ENCODE peak calls at places on chromosomes 13 and 19, in eight cellular contexts. One of them, this sample, is unnamed.

GRCh38 chr19:15875075-15875474 is 22.8 kb downstream of the CYP4F2 start:
- DNase-seq in tibial artery: no peak
- DNase-seq in RWPE2: no peak
- DNase-seq in cardiac muscle cell: no peak
- DNase-seq in astrocyte of the spinal cord: no peak
- DNase-seq in IMR-90: no peak
- DNase-seq in transverse colon: no peak
- DNase-seq in GM06990: no peak
- DNase-seq in this sample: no peak

GRCh38 chr19:33256266-33256665 is 30.6 kb upstream of the SLC7A10 start:
- DNase-seq in transverse colon: no peak
- DNase-seq in tibial artery: no peak
- DNase-seq in RWPE2: no peak
- DNase-seq in cardiac muscle cell: no peak
- DNase-seq in GM06990: no peak
- DNase-seq in astrocyte of the spinal cord: no peak
- DNase-seq in IMR-90: no peak
- DNase-seq in this sample: no peak

GRCh38 chr13:44309771-44310767 is 63.6 kb upstream of the SERP2 start:
- DNase-seq in IMR-90: no peak
- DNase-seq in cardiac muscle cell: no peak
- DNase-seq in RWPE2: no peak
- DNase-seq in tibial artery: no peak
- DNase-seq in astrocyte of the spinal cord: no peak
- DNase-seq in GM06990: no peak
- DNase-seq in transverse colon: peak
- DNase-seq in this sample: peak

GRCh38 chr13:97241761-97242160 is 19.6 kb downstream of the MBNL2 start:
- DNase-seq in transverse colon: no peak
- DNase-seq in astrocyte of the spinal cord: no peak
- DNase-seq in GM06990: no peak
- DNase-seq in RWPE2: no peak
- DNase-seq in cardiac muscle cell: no peak
- DNase-seq in IMR-90: no peak
- DNase-seq in tibial artery: no peak
- DNase-seq in this sample: no peak

GRCh38 chr19:10551698-10552301 is 8.1 kb downstream of the ATG4D start:
- DNase-seq in RWPE2: no peak
- DNase-seq in cardiac muscle cell: peak
- DNase-seq in IMR-90: no peak
- DNase-seq in GM06990: no peak
- DNase-seq in astrocyte of the spinal cord: no peak
- DNase-seq in tibial artery: no peak
- DNase-seq in transverse colon: peak
- DNase-seq in this sample: peak

GRCh38 chr19:44005968-44006367 is 3.2 kb downstream of the ZNF230 start:
- DNase-seq in GM06990: no peak
- DNase-seq in transverse colon: no peak
- DNase-seq in RWPE2: no peak
- DNase-seq in cardiac muscle cell: peak
- DNase-seq in tibial artery: no peak
- DNase-seq in astrocyte of the spinal cord: no peak
- DNase-seq in IMR-90: peak
- DNase-seq in this sample: peak

GRCh38 chr19:34493038-34493648 is 11.6 kb downstream of the WTIP start:
- DNase-seq in transverse colon: no peak
- DNase-seq in RWPE2: no peak
- DNase-seq in astrocyte of the spinal cord: no peak
- DNase-seq in IMR-90: no peak
- DNase-seq in GM06990: no peak
- DNase-seq in cardiac muscle cell: no peak
- DNase-seq in tibial artery: no peak
- DNase-seq in this sample: no peak

GRCh38 chr13:33927315-33927714 is 109.4 kb downstream of the RFC3 start:
- DNase-seq in RWPE2: no peak
- DNase-seq in astrocyte of the spinal cord: peak
- DNase-seq in IMR-90: peak
- DNase-seq in transverse colon: no peak
- DNase-seq in tibial artery: no peak
- DNase-seq in cardiac muscle cell: peak
- DNase-seq in GM06990: no peak
- DNase-seq in this sample: peak

GRCh38 chr19:33063356-33064116 is 1.2 kb downstream of the RHPN2 start:
- DNase-seq in cardiac muscle cell: peak
- DNase-seq in GM06990: peak
- DNase-seq in tibial artery: no peak
- DNase-seq in astrocyte of the spinal cord: peak
- DNase-seq in transverse colon: peak
- DNase-seq in RWPE2: no peak
- DNase-seq in IMR-90: peak
- DNase-seq in this sample: peak

GRCh38 chr13:37070956-37071355 is 11.5 kb upstream of the SUPT20H start:
- DNase-seq in GM06990: no peak
- DNase-seq in tibial artery: no peak
- DNase-seq in astrocyte of the spinal cord: no peak
- DNase-seq in transverse colon: no peak
- DNase-seq in RWPE2: no peak
- DNase-seq in IMR-90: peak
- DNase-seq in cardiac muscle cell: no peak
- DNase-seq in this sample: no peak

GRCh38 chr19:55285225-55285890 is 1.6 kb downstream of the BRSK1 start:
- DNase-seq in tibial artery: no peak
- DNase-seq in IMR-90: no peak
- DNase-seq in RWPE2: no peak
- DNase-seq in cardiac muscle cell: peak
- DNase-seq in GM06990: no peak
- DNase-seq in astrocyte of the spinal cord: no peak
- DNase-seq in transverse colon: no peak
- DNase-seq in this sample: no peak

GRCh38 chr13:57552441-57552840 is 79.1 kb upstream of the PCDH17 start:
- DNase-seq in cardiac muscle cell: no peak
- DNase-seq in transverse colon: no peak
- DNase-seq in tibial artery: no peak
- DNase-seq in GM06990: no peak
- DNase-seq in astrocyte of the spinal cord: no peak
- DNase-seq in RWPE2: no peak
- DNase-seq in IMR-90: no peak
- DNase-seq in this sample: no peak

GRCh38 chr19:49333426-49334288 is 1.5 kb upstream of the CD37 start:
- DNase-seq in IMR-90: peak
- DNase-seq in tibial artery: peak
- DNase-seq in cardiac muscle cell: peak
- DNase-seq in RWPE2: no peak
- DNase-seq in astrocyte of the spinal cord: no peak
- DNase-seq in GM06990: peak
- DNase-seq in transverse colon: peak
- DNase-seq in this sample: no peak

GRCh38 chr13:29922896-29923295 is 72.5 kb upstream of the UBL3 start:
- DNase-seq in GM06990: no peak
- DNase-seq in IMR-90: peak
- DNase-seq in transverse colon: no peak
- DNase-seq in cardiac muscle cell: peak
- DNase-seq in astrocyte of the spinal cord: peak
- DNase-seq in tibial artery: no peak
- DNase-seq in RWPE2: no peak
- DNase-seq in this sample: peak

GRCh38 chr13:29923554-29924481 is 73.4 kb upstream of the UBL3 start:
- DNase-seq in transverse colon: peak
- DNase-seq in astrocyte of the spinal cord: peak
- DNase-seq in RWPE2: peak
- DNase-seq in tibial artery: peak
- DNase-seq in cardiac muscle cell: peak
- DNase-seq in GM06990: peak
- DNase-seq in IMR-90: peak
- DNase-seq in this sample: peak

GRCh38 chr13:29925457-29925856 is 75.0 kb upstream of the UBL3 start:
- DNase-seq in RWPE2: no peak
- DNase-seq in IMR-90: peak
- DNase-seq in transverse colon: peak
- DNase-seq in GM06990: no peak
- DNase-seq in tibial artery: peak
- DNase-seq in astrocyte of the spinal cord: peak
- DNase-seq in cardiac muscle cell: peak
- DNase-seq in this sample: peak

GRCh38 chr13:29924951-29925350 is 74.5 kb upstream of the UBL3 start:
- DNase-seq in astrocyte of the spinal cord: no peak
- DNase-seq in GM06990: no peak
- DNase-seq in tibial artery: no peak
- DNase-seq in IMR-90: no peak
- DNase-seq in cardiac muscle cell: no peak
- DNase-seq in transverse colon: no peak
- DNase-seq in RWPE2: no peak
- DNase-seq in this sample: peak

DNA sequence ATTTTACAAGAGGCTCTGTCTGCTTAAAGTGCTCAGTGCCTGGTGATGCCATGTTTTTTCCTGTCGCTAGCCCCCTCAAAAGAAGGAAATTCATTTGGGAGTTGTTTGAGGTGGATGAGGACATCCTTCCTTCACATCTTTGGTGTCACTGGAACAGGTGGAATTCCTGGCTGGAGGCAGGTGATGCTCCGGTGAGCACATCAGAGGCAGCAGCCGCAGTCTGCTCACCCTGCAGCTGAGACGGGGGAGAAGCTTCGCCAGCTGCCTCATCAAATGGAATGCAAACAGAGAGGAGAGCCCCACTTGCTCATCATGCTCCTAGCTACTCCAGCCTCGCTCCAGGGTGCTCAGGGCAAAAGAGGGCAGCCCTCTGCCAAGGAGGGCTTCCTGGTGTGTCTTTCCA is 74.1 kb upstream of the UBL3 start:
- DNase-seq in IMR-90: peak
- DNase-seq in astrocyte of the spinal cord: peak
- DNase-seq in transverse colon: no peak
- DNase-seq in cardiac muscle cell: peak
- DNase-seq in GM06990: no peak
- DNase-seq in RWPE2: no peak
- DNase-seq in tibial artery: no peak
- DNase-seq in this sample: peak
- TF ChIP-seq CTCF in IMR-90: no peak
- TF ChIP-seq CTCF in astrocyte of the spinal cord: no peak
- TF ChIP-seq CTCF in transverse colon: no peak
- TF ChIP-seq CTCF in cardiac muscle cell: no peak
- TF ChIP-seq CTCF in GM06990: no peak
- TF ChIP-seq CTCF in RWPE2: peak
- TF ChIP-seq CTCF in tibial artery: no peak
- TF ChIP-seq CTCF in this sample: no peak

GRCh38 chr19:1507192-1507660 is 5.6 kb downstream of the ADAMTSL5 start:
- DNase-seq in cardiac muscle cell: no peak
- DNase-seq in tibial artery: no peak
- DNase-seq in astrocyte of the spinal cord: no peak
- DNase-seq in RWPE2: peak
- DNase-seq in transverse colon: no peak
- DNase-seq in IMR-90: no peak
- DNase-seq in GM06990: no peak
- DNase-seq in this sample: no peak

GRCh38 chr19:1509589-1510441 is 3.0 kb downstream of the ADAMTSL5 start:
- DNase-seq in astrocyte of the spinal cord: no peak
- DNase-seq in transverse colon: no peak
- DNase-seq in cardiac muscle cell: no peak
- DNase-seq in tibial artery: no peak
- DNase-seq in IMR-90: no peak
- DNase-seq in RWPE2: no peak
- DNase-seq in GM06990: no peak
- DNase-seq in this sample: no peak

GRCh38 chr19:1508507-1508856 is 4.3 kb downstream of the ADAMTSL5 start:
- DNase-seq in cardiac muscle cell: no peak
- DNase-seq in GM06990: no peak
- DNase-seq in tibial artery: no peak
- DNase-seq in IMR-90: no peak
- DNase-seq in RWPE2: no peak
- DNase-seq in transverse colon: no peak
- DNase-seq in astrocyte of the spinal cord: no peak
- DNase-seq in this sample: no peak

GRCh38 chr19:1505991-1506881 is 6.6 kb downstream of the ADAMTSL5 start:
- DNase-seq in transverse colon: no peak
- DNase-seq in astrocyte of the spinal cord: no peak
- DNase-seq in tibial artery: no peak
- DNase-seq in IMR-90: no peak
- DNase-seq in cardiac muscle cell: no peak
- DNase-seq in GM06990: no peak
- DNase-seq in RWPE2: no peak
- DNase-seq in this sample: no peak

DNA sequence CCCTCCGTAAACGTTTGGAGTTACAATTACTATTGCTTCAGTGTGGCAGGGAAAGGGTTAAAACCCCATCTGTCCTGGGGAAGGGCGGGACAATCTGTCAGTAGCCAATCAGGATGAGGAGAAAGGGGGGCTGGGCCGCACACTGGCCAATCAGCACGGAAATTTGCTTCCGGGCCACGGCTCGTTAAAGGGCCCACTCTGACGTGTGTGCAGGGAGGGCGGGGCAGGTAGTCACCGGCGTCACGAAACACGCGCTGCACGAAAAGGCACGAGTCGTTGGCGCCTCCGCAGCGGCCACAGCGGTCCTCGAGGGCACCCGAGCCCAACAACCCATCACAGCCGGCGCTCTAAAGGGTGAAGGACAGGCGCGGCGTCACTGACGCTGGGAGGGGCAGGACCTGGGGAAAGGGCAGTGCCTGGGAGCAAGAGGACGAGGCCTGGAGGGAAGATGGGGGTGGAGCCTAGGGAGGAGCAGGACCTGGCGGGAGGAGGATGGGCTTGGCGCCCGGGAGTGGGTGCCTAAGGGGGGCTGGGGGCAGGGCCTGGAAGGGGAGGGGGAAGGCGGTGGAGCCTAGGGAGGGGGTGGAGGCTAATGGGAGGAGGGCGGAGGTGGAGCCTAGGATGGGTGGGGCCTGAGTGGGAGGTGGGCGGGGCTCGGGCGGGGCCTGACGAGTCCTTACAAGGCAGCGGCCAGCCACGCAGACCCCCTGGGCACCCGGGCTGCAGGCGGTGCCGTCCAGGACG is 4.9 kb downstream of the ADAMTSL5 start:
- DNase-seq in GM06990: peak
- DNase-seq in IMR-90: peak
- DNase-seq in RWPE2: peak
- DNase-seq in astrocyte of the spinal cord: peak
- DNase-seq in transverse colon: peak
- DNase-seq in tibial artery: peak
- DNase-seq in cardiac muscle cell: peak
- DNase-seq in this sample: peak
- H3K4me3 ChIP-seq in GM06990: peak
- H3K4me3 ChIP-seq in IMR-90: peak
- H3K4me3 ChIP-seq in RWPE2: peak
- H3K4me3 ChIP-seq in astrocyte of the spinal cord: peak
- H3K4me3 ChIP-seq in transverse colon: peak
- H3K4me3 ChIP-seq in tibial artery: peak
- H3K4me3 ChIP-seq in cardiac muscle cell: peak
- H3K4me3 ChIP-seq in this sample: peak

GRCh38 chr13:84497613-84498012 is 615.3 kb upstream of the SLITRK1 start:
- DNase-seq in astrocyte of the spinal cord: no peak
- DNase-seq in GM06990: no peak
- DNase-seq in transverse colon: no peak
- DNase-seq in IMR-90: no peak
- DNase-seq in cardiac muscle cell: no peak
- DNase-seq in RWPE2: no peak
- DNase-seq in tibial artery: no peak
- DNase-seq in this sample: no peak

GRCh38 chr13:84500016-84500415 is 617.7 kb upstream of the SLITRK1 start:
- DNase-seq in tibial artery: no peak
- DNase-seq in cardiac muscle cell: no peak
- DNase-seq in IMR-90: peak
- DNase-seq in RWPE2: no peak
- DNase-seq in astrocyte of the spinal cord: no peak
- DNase-seq in GM06990: no peak
- DNase-seq in transverse colon: no peak
- DNase-seq in this sample: peak
- TF ChIP-seq CTCF in tibial artery: no peak
- TF ChIP-seq CTCF in cardiac muscle cell: no peak
- TF ChIP-seq CTCF in IMR-90: no peak
- TF ChIP-seq CTCF in RWPE2: no peak
- TF ChIP-seq CTCF in astrocyte of the spinal cord: no peak
- TF ChIP-seq CTCF in GM06990: no peak
- TF ChIP-seq CTCF in transverse colon: no peak
- TF ChIP-seq CTCF in this sample: no peak

GRCh38 chr19:56403261-56403660 is 871 bp upstream of the ZNF583 start:
- DNase-seq in astrocyte of the spinal cord: no peak
- DNase-seq in IMR-90: peak
- DNase-seq in transverse colon: no peak
- DNase-seq in cardiac muscle cell: peak
- DNase-seq in RWPE2: no peak
- DNase-seq in tibial artery: no peak
- DNase-seq in GM06990: no peak
- DNase-seq in this sample: peak
- H3K4me3 ChIP-seq in astrocyte of the spinal cord: peak
- H3K4me3 ChIP-seq in IMR-90: peak
- H3K4me3 ChIP-seq in transverse colon: peak
- H3K4me3 ChIP-seq in cardiac muscle cell: peak
- H3K4me3 ChIP-seq in RWPE2: peak
- H3K4me3 ChIP-seq in tibial artery: peak
- H3K4me3 ChIP-seq in GM06990: peak
- H3K4me3 ChIP-seq in this sample: peak